ENCODE peak calls at places on chromosomes 2 and 18, in eight cellular contexts. Y is colonic mucosa, S is stomach, Z is SK-N-SH, G is dorsolateral prefrontal cortex, F is Panc1, I is body of pancreas, J is thyroid gland. B is an unnamed sample.

GRCh38 chr2:54139210-54139609 is 23.8 kb downstream of the ACYP2 start:
- DNase-seq in Y (no peak), S (no peak), Z (no peak), G (no peak), F (no peak), I (no peak), J (no peak), B (no peak)

GRCh38 chr2:227256605-227257004 is 68.4 kb upstream of the MFF start:
- DNase-seq in Y (no peak), S (no peak), Z (no peak), G (no peak), F (no peak), I (no peak), J (no peak), B (no peak)

GRCh38 chr2:41870948-41871522 is 176.8 kb upstream of the PKDCC start:
- DNase-seq in Y (no peak), S (no peak), Z (peak; percentile 52), G (no peak), F (no peak), I (no peak), J (no peak), B (no peak)

GRCh38 chr2:196389670-196390069 is 218.3 kb upstream of the STK17B start:
- DNase-seq in Y (no peak), S (no peak), Z (no peak), G (no peak), F (no peak), I (no peak), J (no peak), B (no peak)

GRCh38 chr2:222973237-222973636 is 78.8 kb upstream of the KCNE4 start:
- DNase-seq in Y (no peak), S (no peak), Z (no peak), G (no peak), F (no peak), I (no peak), J (no peak), B (no peak)

GRCh38 chr18:43312891-43313290 is 35.6 kb upstream of the SYT4 start:
- DNase-seq in Y (no peak), S (no peak), Z (no peak), G (no peak), F (peak; percentile 30), I (no peak), J (no peak), B (no peak)

GRCh38 chr18:58400337-58400885 is 228.5 kb downstream of the ALPK2 start:
- DNase-seq in Y (no peak), S (no peak), Z (no peak), G (no peak), F (no peak), I (no peak), J (no peak), B (no peak)

GRCh38 chr2:135168119-135168872 is 116.2 kb downstream of the RAB3GAP1 start:
- DNase-seq in Y (peak; percentile 43), S (no peak), Z (no peak), G (no peak), F (no peak), I (no peak), J (no peak), B (no peak)

GRCh38 chr2:13821255-13821880 is 811.1 kb upstream of the LRATD1 start:
- DNase-seq in Y (no peak), S (no peak), Z (no peak), G (no peak), F (no peak), I (no peak), J (no peak), B (no peak)

GRCh38 chr18:69402219-69402989 is 1.7 kb downstream of the DOK6 start:
- DNase-seq in Y (no peak), S (no peak), Z (no peak), G (no peak), F (no peak), I (no peak), J (peak; percentile 17), B (no peak)

GRCh38 chr2:108106746-108107145 is 120.4 kb downstream of the SLC5A7 start:
- DNase-seq in Y (no peak), S (no peak), Z (no peak), G (no peak), F (no peak), I (no peak), J (no peak), B (no peak)

GRCh38 chr2:143428700-143429099 is 299.5 kb downstream of the ARHGAP15 start:
- DNase-seq in Y (no peak), S (no peak), Z (no peak), G (no peak), F (no peak), I (no peak), J (no peak), B (no peak)

GRCh38 chr18:54280206-54280550 is 10.9 kb downstream of the POLI start:
- DNase-seq in Y (no peak), S (no peak), Z (no peak), G (no peak), F (no peak), I (no peak), J (no peak), B (no peak)

GRCh38 chr18:54284967-54285785 is 15.9 kb downstream of the POLI start:
- DNase-seq in Y (no peak), S (no peak), Z (no peak), G (no peak), F (no peak), I (peak; percentile 29), J (no peak), B (no peak)

GRCh38 chr18:54278615-54279014 is 9.3 kb downstream of the POLI start:
- DNase-seq in Y (no peak), S (no peak), Z (no peak), G (no peak), F (no peak), I (no peak), J (no peak), B (no peak)

GRCh38 chr18:54279477-54280205 is 10.3 kb downstream of the POLI start:
- DNase-seq in Y (no peak), S (no peak), Z (no peak), G (no peak), F (no peak), I (no peak), J (no peak), B (no peak)

DNA sequence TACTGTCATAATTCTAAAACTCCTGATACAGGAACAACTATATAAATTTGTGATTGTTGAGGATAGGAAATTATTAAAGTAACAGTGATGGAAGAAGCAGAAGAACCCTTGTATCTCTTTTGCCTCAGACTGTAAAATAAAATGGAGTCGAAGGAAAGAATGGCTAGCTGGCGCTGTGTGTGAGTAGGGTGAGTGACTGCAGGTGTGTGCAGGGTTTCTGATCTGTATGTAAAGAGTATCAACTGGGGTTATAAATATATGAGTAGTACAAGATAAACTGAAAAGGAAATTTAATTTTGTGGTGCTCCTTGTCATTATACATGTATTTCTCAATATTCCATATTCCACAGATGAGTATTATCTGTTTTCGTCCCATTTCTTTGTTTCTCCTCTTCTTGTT is 15.2 kb downstream of the POLI start:
- DNase-seq in Y (no peak), S (no peak), Z (no peak), G (no peak), F (no peak), I (no peak), J (no peak), B (no peak)
- H3K4me3 ChIP-seq in Y (no peak overlapping the region), S (no peak overlapping the region), Z (no peak overlapping the region), G (no peak overlapping the region), F (no peak overlapping the region), I (no peak overlapping the region), J (no peak overlapping the region), B (no peak overlapping the region)

DNA sequence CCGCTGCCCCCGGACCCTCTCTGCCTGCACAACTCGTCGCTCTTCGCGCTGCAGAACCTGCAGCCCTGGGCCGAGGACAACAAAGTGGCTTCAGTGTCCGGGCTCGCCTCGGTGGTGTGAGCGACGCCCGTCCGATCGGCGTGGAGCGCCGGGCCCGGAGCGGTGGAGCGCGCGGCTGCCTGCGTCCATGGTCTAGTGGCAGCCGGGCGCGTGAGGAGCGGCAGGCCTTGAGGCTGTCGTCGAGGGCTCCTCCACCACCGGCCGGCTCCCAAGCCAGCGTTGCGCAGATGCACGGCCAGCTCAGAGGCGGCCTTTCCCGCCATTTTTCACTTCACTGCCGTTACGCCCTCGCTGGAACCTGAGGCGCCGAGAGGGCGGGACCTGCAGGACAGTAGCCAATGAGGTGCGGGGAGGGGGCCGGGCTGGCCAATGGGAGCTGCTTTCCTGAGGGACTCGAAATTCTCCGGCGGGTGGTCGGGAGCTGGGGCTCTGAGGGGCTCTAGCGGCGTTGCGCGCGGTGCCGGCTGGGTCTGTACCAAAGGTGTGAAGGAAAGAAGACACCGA is 1.9 kb downstream of the TLX2 start:
- DNase-seq in Y (peak; percentile 77), S (peak; percentile 62), Z (peak; percentile 72), G (no peak), F (no peak), I (peak; percentile 58), J (peak; percentile 38), B (peak; percentile 83)
- H3K27me3 ChIP-seq in Y (peaks cover 55% of the 10 kb centered on the region), S (peaks cover 38% of the 10 kb centered on the region), Z (no peaks in the 10 kb centered on the region), G (peaks cover 86% of the 10 kb centered on the region), F (no peaks in the 10 kb centered on the region), I (no peaks in the 10 kb centered on the region), J (peaks cover 53% of the 10 kb centered on the region), B (peaks cover 94% of the 10 kb centered on the region)

GRCh38 chr2:45167885-45168284 is 158.6 kb upstream of the SIX2 start:
- DNase-seq in Y (no peak), S (no peak), Z (no peak), G (no peak), F (no peak), I (no peak), J (no peak), B (no peak)

GRCh38 chr2:45170976-45171514 is 161.8 kb upstream of the SIX2 start:
- DNase-seq in Y (no peak), S (no peak), Z (no peak), G (no peak), F (no peak), I (no peak), J (peak; percentile 48), B (no peak)

GRCh38 chr2:45170191-45170975 is 161.1 kb upstream of the SIX2 start:
- DNase-seq in Y (no peak), S (no peak), Z (no peak), G (no peak), F (no peak), I (no peak), J (no peak), B (no peak)

GRCh38 chr2:45168731-45169338 is 159.6 kb upstream of the SIX2 start:
- DNase-seq in Y (no peak), S (no peak), Z (peak; percentile 90), G (no peak), F (no peak), I (peak; percentile 38), J (peak; percentile 30), B (no peak)

GRCh38 chr2:45169339-45170190 is 160.3 kb upstream of the SIX2 start:
- DNase-seq in Y (no peak), S (no peak), Z (peak; percentile 89), G (no peak), F (no peak), I (peak; percentile 33), J (peak; percentile 27), B (peak; percentile 65)
- TF ChIP-seq CTCF in Y (no peak), S (no peak), Z (no peak), G (no peak), F (peak; percentile 39), I (no peak), J (no peak), B (no peak)

DNA sequence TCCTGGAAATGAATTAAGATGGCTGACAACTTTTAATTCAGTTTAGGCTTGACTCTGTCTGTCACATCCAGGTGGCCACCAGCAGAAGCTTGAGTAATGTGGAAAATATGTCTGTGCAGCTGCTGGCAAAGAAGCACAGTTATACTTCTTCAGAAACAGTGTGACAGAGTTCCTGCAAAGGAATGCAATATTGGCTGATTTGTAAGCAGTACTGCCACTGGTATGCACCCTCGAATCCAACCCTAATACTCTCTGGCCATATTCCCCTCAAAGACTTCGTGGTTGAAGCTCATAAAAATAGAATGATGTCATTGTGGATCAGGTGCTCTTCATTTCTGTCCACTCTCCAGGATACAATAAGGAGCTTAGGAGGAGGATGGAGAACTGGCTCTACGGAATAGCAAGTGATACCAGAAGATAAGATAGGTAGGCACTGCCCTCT is 86.2 kb downstream of the METTL8 start:
- DNase-seq in Y (no peak), S (no peak), Z (no peak), G (no peak), F (peak; percentile 64), I (no peak), J (no peak), B (no peak)
- H3K4me3 ChIP-seq in Y (no peak overlapping the region), S (no peak overlapping the region), Z (no peak overlapping the region), G (no peak overlapping the region), F (no peak overlapping the region), I (no peak overlapping the region), J (no peak overlapping the region), B (no peak overlapping the region)